ENCODE peak calls at places on chromosome 2, in ten cellular contexts. J is DMS153, Z is T-cell, I is GM19239, T is anterior cingulate cortex, E is ovary, D is AG08396, X is NCI-H2029, H is PC-3, C is A172. B is an unnamed sample.

GRCh38 chr2:11430729-11431128 is 35.2 kb downstream of the E2F6 start:
- DNase-seq in J (no peak), Z (no peak), I (no peak), T (no peak), E (no peak), D (no peak), X (no peak), H (no peak), C (no peak), B (no peak)

GRCh38 chr2:171084128-171084527 is 76.6 kb downstream of the TLK1 start:
- DNase-seq in J (no peak), Z (no peak), I (no peak), T (no peak), E (no peak), D (no peak), X (no peak), H (no peak), C (no peak), B (no peak)

GRCh38 chr2:240436626-240437180 is 1.2 kb downstream of the GPC1 start:
- DNase-seq in J (no peak), Z (no peak), I (no peak), T (no peak), E (peak), D (no peak), X (no peak), H (peak), C (no peak), B (no peak)

GRCh38 chr2:12075603-12076002 is 329.2 kb downstream of the LPIN1 start:
- DNase-seq in J (no peak), Z (no peak), I (no peak), T (no peak), E (no peak), D (no peak), X (no peak), H (no peak), C (no peak), B (no peak)

GRCh38 chr2:126662623-126663022 is 6.7 kb downstream of the GYPC start:
- DNase-seq in J (no peak), Z (peak), I (no peak), T (no peak), E (no peak), D (no peak), X (no peak), H (no peak), C (no peak), B (no peak)

GRCh38 chr2:199861116-199861774 is 10.3 kb upstream of the FTCDNL1 start:
- DNase-seq in J (no peak), Z (no peak), I (no peak), T (no peak), E (no peak), D (peak), X (peak), H (peak), C (peak), B (no peak)

GRCh38 chr2:178229927-178230326 is 35.6 kb downstream of the OSBPL6 start:
- DNase-seq in J (no peak), Z (no peak), I (no peak), T (no peak), E (no peak), D (no peak), X (no peak), H (no peak), C (no peak), B (no peak)

GRCh38 chr2:22450831-22451230 is 934.1 kb upstream of the KLHL29 start:
- DNase-seq in J (no peak), Z (no peak), I (no peak), T (peak), E (no peak), D (no peak), X (no peak), H (no peak), C (no peak), B (no peak)

GRCh38 chr2:197576631-197577030 is 60.8 kb downstream of the MOB4 start:
- DNase-seq in J (no peak), Z (no peak), I (no peak), T (no peak), E (no peak), D (no peak), X (no peak), H (peak), C (no peak), B (no peak)

GRCh38 chr2:237731663-237732062 is 66.9 kb upstream of the RBM44 start:
- DNase-seq in J (no peak), Z (no peak), I (no peak), T (no peak), E (no peak), D (peak), X (peak), H (peak), C (peak), B (no peak)

B was measured in AG04450.